ENCODE peak calls at places on chromosomes 7 and 10, in five cellular contexts. One of them, this sample, is unnamed.

GRCh38 chr7:24713850-24714675 is 43.2 kb downstream of the GSDME start:
- DNase-seq in GM12864: no peak
- DNase-seq in HuH-7.5: no peak
- DNase-seq in colonic mucosa: no peak
- DNase-seq in activated CD4-positive, alpha-beta T cell treated with anti-CD3 and anti-CD28 coated beads, Interleukin-2, amount 50 U/mL, for 1 hour: no peak
- DNase-seq in this sample: no peak

GRCh38 chr7:117019786-117020604 is 66.7 kb downstream of the ST7 start:
- DNase-seq in GM12864: no peak
- DNase-seq in HuH-7.5: no peak
- DNase-seq in colonic mucosa: peak
- DNase-seq in activated CD4-positive, alpha-beta T cell treated with anti-CD3 and anti-CD28 coated beads, Interleukin-2, amount 50 U/mL, for 1 hour: no peak
- DNase-seq in this sample: peak

GRCh38 chr10:91799580-91799975 is 1.4 kb downstream of the TNKS2 start:
- DNase-seq in GM12864: no peak
- DNase-seq in HuH-7.5: no peak
- DNase-seq in colonic mucosa: no peak
- DNase-seq in activated CD4-positive, alpha-beta T cell treated with anti-CD3 and anti-CD28 coated beads, Interleukin-2, amount 50 U/mL, for 1 hour: no peak
- DNase-seq in this sample: no peak

GRCh38 chr7:141649137-141649864 is 52.7 kb downstream of the DENND11 start:
- DNase-seq in GM12864: peak
- DNase-seq in HuH-7.5: no peak
- DNase-seq in colonic mucosa: no peak
- DNase-seq in activated CD4-positive, alpha-beta T cell treated with anti-CD3 and anti-CD28 coated beads, Interleukin-2, amount 50 U/mL, for 1 hour: no peak
- DNase-seq in this sample: no peak

GRCh38 chr7:114973147-114973546 is 51.3 kb downstream of the MDFIC start:
- DNase-seq in GM12864: no peak
- DNase-seq in HuH-7.5: no peak
- DNase-seq in colonic mucosa: no peak
- DNase-seq in activated CD4-positive, alpha-beta T cell treated with anti-CD3 and anti-CD28 coated beads, Interleukin-2, amount 50 U/mL, for 1 hour: no peak
- DNase-seq in this sample: no peak

GRCh38 chr7:2157473-2158279 is 75.1 kb downstream of the MAD1L1 start:
- DNase-seq in GM12864: no peak
- DNase-seq in HuH-7.5: no peak
- DNase-seq in colonic mucosa: peak
- DNase-seq in activated CD4-positive, alpha-beta T cell treated with anti-CD3 and anti-CD28 coated beads, Interleukin-2, amount 50 U/mL, for 1 hour: no peak
- DNase-seq in this sample: peak

GRCh38 chr10:119715628-119716505 is 10.0 kb upstream of the INPP5F start:
- DNase-seq in GM12864: no peak
- DNase-seq in HuH-7.5: no peak
- DNase-seq in colonic mucosa: no peak
- DNase-seq in activated CD4-positive, alpha-beta T cell treated with anti-CD3 and anti-CD28 coated beads, Interleukin-2, amount 50 U/mL, for 1 hour: no peak
- DNase-seq in this sample: no peak

GRCh38 chr7:16129431-16130126 is 291.8 kb downstream of the CRPPA start:
- DNase-seq in GM12864: no peak
- DNase-seq in HuH-7.5: no peak
- DNase-seq in colonic mucosa: no peak
- DNase-seq in activated CD4-positive, alpha-beta T cell treated with anti-CD3 and anti-CD28 coated beads, Interleukin-2, amount 50 U/mL, for 1 hour: no peak
- DNase-seq in this sample: no peak

GRCh38 chr7:108002726-108003590 is at the start of gene LAMB1:
- DNase-seq in GM12864: no peak
- DNase-seq in HuH-7.5: peak
- DNase-seq in colonic mucosa: peak
- DNase-seq in activated CD4-positive, alpha-beta T cell treated with anti-CD3 and anti-CD28 coated beads, Interleukin-2, amount 50 U/mL, for 1 hour: no peak
- DNase-seq in this sample: peak

GRCh38 chr7:51290702-51291290 is 25.8 kb downstream of the COBL start:
- DNase-seq in GM12864: no peak
- DNase-seq in HuH-7.5: no peak
- DNase-seq in colonic mucosa: peak
- DNase-seq in activated CD4-positive, alpha-beta T cell treated with anti-CD3 and anti-CD28 coated beads, Interleukin-2, amount 50 U/mL, for 1 hour: no peak
- DNase-seq in this sample: no peak

GRCh38 chr7:54345746-54346145 is 196.4 kb upstream of the VSTM2A start:
- DNase-seq in GM12864: no peak
- DNase-seq in HuH-7.5: no peak
- DNase-seq in colonic mucosa: no peak
- DNase-seq in activated CD4-positive, alpha-beta T cell treated with anti-CD3 and anti-CD28 coated beads, Interleukin-2, amount 50 U/mL, for 1 hour: no peak
- DNase-seq in this sample: no peak

GRCh38 chr10:83343676-83344075 is 795.6 kb upstream of the GHITM start:
- DNase-seq in GM12864: no peak
- DNase-seq in HuH-7.5: no peak
- DNase-seq in colonic mucosa: no peak
- DNase-seq in activated CD4-positive, alpha-beta T cell treated with anti-CD3 and anti-CD28 coated beads, Interleukin-2, amount 50 U/mL, for 1 hour: no peak
- DNase-seq in this sample: no peak

GRCh38 chr10:64062793-64063192 is 541.6 kb downstream of the REEP3 start:
- DNase-seq in GM12864: no peak
- DNase-seq in HuH-7.5: no peak
- DNase-seq in colonic mucosa: no peak
- DNase-seq in activated CD4-positive, alpha-beta T cell treated with anti-CD3 and anti-CD28 coated beads, Interleukin-2, amount 50 U/mL, for 1 hour: no peak
- DNase-seq in this sample: no peak

GRCh38 chr10:26438534-26439269 is 561 bp downstream of the APBB1IP start:
- DNase-seq in GM12864: no peak
- DNase-seq in HuH-7.5: no peak
- DNase-seq in colonic mucosa: peak
- DNase-seq in activated CD4-positive, alpha-beta T cell treated with anti-CD3 and anti-CD28 coated beads, Interleukin-2, amount 50 U/mL, for 1 hour: peak
- DNase-seq in this sample: no peak

GRCh38 chr10:76892766-76893479 is 744.7 kb downstream of the KCNMA1 start:
- DNase-seq in GM12864: no peak
- DNase-seq in HuH-7.5: no peak
- DNase-seq in colonic mucosa: no peak
- DNase-seq in activated CD4-positive, alpha-beta T cell treated with anti-CD3 and anti-CD28 coated beads, Interleukin-2, amount 50 U/mL, for 1 hour: no peak
- DNase-seq in this sample: no peak

This sample was measured in body of pancreas.